ENCODE peak calls at places on chromosome 13, in four cellular contexts. S, D, A and V are unnamed samples.

GRCh38 chr13:25329706-25330105 is 28.3 kb downstream of the NUP58 start:
- DNase-seq in D (no peak), A (no peak), S (no peak), V (no peak)

GRCh38 chr13:103883152-103883551 is 816.9 kb upstream of the SLC10A2 start:
- DNase-seq in D (no peak), S (peak), A (peak), V (peak)

GRCh38 chr13:104357174-104357573 is 1291.0 kb upstream of the SLC10A2 start:
- DNase-seq in D (no peak), A (no peak), S (no peak), V (no peak)

GRCh38 chr13:52879950-52880650 is 31.7 kb upstream of the PCDH8 start:
- DNase-seq in S (no peak), D (no peak), A (no peak), V (no peak)

GRCh38 chr13:80707000-80707983 is 366.4 kb upstream of the SPRY2 start:
- DNase-seq in D (no peak), S (no peak), A (no peak), V (no peak)

GRCh38 chr13:27644302-27644701 is 22.6 kb downstream of the POLR1D start:
- DNase-seq in D (no peak), A (no peak), S (no peak), V (no peak)

GRCh38 chr13:43935878-43936277 is 56.2 kb downstream of the LACC1 start:
- DNase-seq in A (no peak), S (no peak), D (no peak), V (no peak)

GRCh38 chr13:111316161-111316730 is 4.2 kb upstream of the TEX29 start:
- DNase-seq in A (no peak), D (no peak), S (no peak), V (no peak)

GRCh38 chr13:30319703-30320102 is 12.4 kb upstream of the KATNAL1 start:
- DNase-seq in A (no peak), S (no peak), D (no peak), V (no peak)

GRCh38 chr13:93039131-93039530 is 187.5 kb upstream of the GPC6 start:
- DNase-seq in D (no peak), S (no peak), A (no peak), V (no peak)